ENCODE peak calls at places on chromosome 6, in five cellular contexts. One of them, this sample, is unnamed.

GRCh38 chr6:10747251-10747972 is at the start of gene TMEM14B:
- DNase-seq in PC-3: peak; percentile 98
- DNase-seq in HCT116: peak; percentile 91
- DNase-seq in K562: peak; percentile 99
- DNase-seq in GM12878: peak; percentile 90
- DNase-seq in this sample: peak; percentile 96

GRCh38 chr6:135012764-135013163 is 41.9 kb downstream of the HBS1L start:
- DNase-seq in PC-3: no peak
- DNase-seq in HCT116: no peak
- DNase-seq in K562: no peak
- DNase-seq in GM12878: no peak
- DNase-seq in this sample: no peak

GRCh38 chr6:42423244-42423643 is 28.5 kb downstream of the TRERF1 start:
- DNase-seq in PC-3: no peak
- DNase-seq in HCT116: no peak
- DNase-seq in K562: no peak
- DNase-seq in GM12878: peak; percentile 61
- DNase-seq in this sample: no peak

GRCh38 chr6:10429638-10430427 is 15.0 kb upstream of the TFAP2A start:
- DNase-seq in PC-3: peak; percentile 75
- DNase-seq in HCT116: no peak
- DNase-seq in K562: peak; percentile 63
- DNase-seq in GM12878: peak; percentile 53
- DNase-seq in this sample: peak; percentile 77

GRCh38 chr6:129672883-129673631 is 36.9 kb downstream of the ARHGAP18 start:
- DNase-seq in PC-3: peak; percentile 83
- DNase-seq in HCT116: peak; percentile 80
- DNase-seq in K562: no peak
- DNase-seq in GM12878: peak; percentile 60
- DNase-seq in this sample: peak; percentile 40

GRCh38 chr6:156699017-156699421 is 78.2 kb upstream of the ARID1B start:
- DNase-seq in PC-3: peak; percentile 91
- DNase-seq in HCT116: no peak
- DNase-seq in K562: no peak
- DNase-seq in GM12878: peak; percentile 85
- DNase-seq in this sample: no peak

GRCh38 chr6:4336778-4337442 is 201.5 kb upstream of the ECI2 start:
- DNase-seq in PC-3: no peak
- DNase-seq in HCT116: no peak
- DNase-seq in K562: no peak
- DNase-seq in GM12878: no peak
- DNase-seq in this sample: no peak

GRCh38 chr6:36577298-36577697 is 16.9 kb upstream of the SRSF3 start:
- DNase-seq in PC-3: peak; percentile 90
- DNase-seq in HCT116: peak; percentile 33
- DNase-seq in K562: peak; percentile 61
- DNase-seq in GM12878: no peak
- DNase-seq in this sample: no peak

GRCh38 chr6:135535989-135536414 is 38.5 kb upstream of the AHI1 start:
- DNase-seq in PC-3: peak; percentile 78
- DNase-seq in HCT116: peak; percentile 31
- DNase-seq in K562: peak; percentile 52
- DNase-seq in GM12878: peak; percentile 4
- DNase-seq in this sample: peak; percentile 54

GRCh38 chr6:87590989-87591388 is 1.1 kb downstream of the ORC3 start:
- DNase-seq in PC-3: no peak
- DNase-seq in HCT116: no peak
- DNase-seq in K562: no peak
- DNase-seq in GM12878: no peak
- DNase-seq in this sample: no peak

GRCh38 chr6:137361701-137362100 is 132.5 kb downstream of the OLIG3 start:
- DNase-seq in PC-3: no peak
- DNase-seq in HCT116: no peak
- DNase-seq in K562: no peak
- DNase-seq in GM12878: no peak
- DNase-seq in this sample: no peak

GRCh38 chr6:161107779-161108380 is 116.3 kb downstream of the MAP3K4 start:
- DNase-seq in PC-3: no peak
- DNase-seq in HCT116: no peak
- DNase-seq in K562: no peak
- DNase-seq in GM12878: no peak
- DNase-seq in this sample: no peak

GRCh38 chr6:150081702-150082101 is 12.8 kb upstream of the ULBP3 start:
- DNase-seq in PC-3: no peak
- DNase-seq in HCT116: no peak
- DNase-seq in K562: no peak
- DNase-seq in GM12878: no peak
- DNase-seq in this sample: no peak
- TF ChIP-seq CTCF in PC-3: no peak
- TF ChIP-seq CTCF in HCT116: no peak
- TF ChIP-seq CTCF in K562: no peak
- TF ChIP-seq CTCF in GM12878: no peak
- TF ChIP-seq CTCF in this sample: no peak

GRCh38 chr6:159174263-159174974 is 5.2 kb downstream of the FNDC1 start:
- DNase-seq in PC-3: peak; percentile 68
- DNase-seq in HCT116: peak; percentile 44
- DNase-seq in K562: peak; percentile 81
- DNase-seq in GM12878: peak; percentile 2
- DNase-seq in this sample: peak; percentile 62
- TF ChIP-seq EZH2 in PC-3: no peak
- TF ChIP-seq EZH2 in HCT116: no peak
- TF ChIP-seq EZH2 in K562: no peak
- TF ChIP-seq EZH2 in GM12878: no peak
- TF ChIP-seq EZH2 in this sample: no peak

GRCh38 chr6:47924001-47924400 is 142.2 kb downstream of the OPN5 start:
- DNase-seq in PC-3: no peak
- DNase-seq in HCT116: no peak
- DNase-seq in K562: no peak
- DNase-seq in GM12878: no peak
- DNase-seq in this sample: no peak

GRCh38 chr6:47919875-47920274 is 138.0 kb downstream of the OPN5 start:
- DNase-seq in PC-3: no peak
- DNase-seq in HCT116: no peak
- DNase-seq in K562: no peak
- DNase-seq in GM12878: no peak
- DNase-seq in this sample: no peak

GRCh38 chr6:47917202-47917601 is 135.4 kb downstream of the OPN5 start:
- DNase-seq in PC-3: no peak
- DNase-seq in HCT116: no peak
- DNase-seq in K562: no peak
- DNase-seq in GM12878: no peak
- DNase-seq in this sample: no peak

DNA sequence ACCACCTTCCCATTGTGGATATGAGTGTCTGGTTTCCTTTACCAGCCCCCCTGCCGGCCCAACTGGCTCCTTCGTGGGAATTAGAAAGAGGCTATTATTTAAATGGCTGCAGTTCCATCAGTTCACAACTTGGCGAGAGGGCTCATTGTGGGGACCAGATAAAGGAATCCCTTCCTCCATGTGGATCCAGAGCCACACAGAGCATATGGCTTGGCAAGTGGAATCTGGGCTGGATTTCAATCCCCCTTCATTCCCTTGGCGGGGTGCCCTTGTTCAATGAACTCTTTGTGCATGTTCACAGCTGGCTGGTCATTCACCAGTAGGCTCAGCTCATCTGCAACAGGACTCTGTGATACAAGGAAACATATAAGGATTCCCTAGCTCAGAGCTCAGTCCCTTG is 140.6 kb downstream of the OPN5 start:
- DNase-seq in PC-3: no peak
- DNase-seq in HCT116: no peak
- DNase-seq in K562: no peak
- DNase-seq in GM12878: no peak
- DNase-seq in this sample: no peak
- TF ChIP-seq CTCF in PC-3: no peak
- TF ChIP-seq CTCF in HCT116: no peak
- TF ChIP-seq CTCF in K562: no peak
- TF ChIP-seq CTCF in GM12878: no peak
- TF ChIP-seq CTCF in this sample: no peak

GRCh38 chr6:166687070-166687469 is 60.0 kb upstream of the RPS6KA2 start:
- DNase-seq in PC-3: no peak
- DNase-seq in HCT116: no peak
- DNase-seq in K562: no peak
- DNase-seq in GM12878: no peak
- DNase-seq in this sample: no peak
- TF ChIP-seq EZH2 in PC-3: no peak
- TF ChIP-seq EZH2 in HCT116: no peak
- TF ChIP-seq EZH2 in K562: no peak
- TF ChIP-seq EZH2 in GM12878: no peak
- TF ChIP-seq EZH2 in this sample: no peak

DNA sequence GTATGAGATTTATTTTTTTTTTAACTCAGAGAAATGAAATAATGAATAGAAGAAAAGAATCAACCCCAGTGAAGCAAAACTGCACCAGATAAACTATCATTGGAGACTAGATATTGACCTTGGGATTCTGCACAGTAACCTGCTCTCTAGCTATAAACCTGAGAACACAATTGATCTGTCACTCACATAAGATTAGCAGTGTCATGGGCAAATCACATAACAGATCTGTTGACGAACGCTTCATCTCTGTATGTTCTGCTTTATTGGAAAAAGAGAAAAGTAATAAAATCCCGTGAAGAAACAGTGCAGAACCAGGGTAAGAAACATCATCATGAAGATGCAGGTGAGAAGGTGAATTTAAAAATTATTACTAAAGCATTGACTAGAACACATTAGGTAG is 52.8 kb upstream of the RGS17 start:
- DNase-seq in PC-3: no peak
- DNase-seq in HCT116: no peak
- DNase-seq in K562: no peak
- DNase-seq in GM12878: no peak
- DNase-seq in this sample: no peak
- TF ChIP-seq CTCF in PC-3: no peak
- TF ChIP-seq CTCF in HCT116: no peak
- TF ChIP-seq CTCF in K562: no peak
- TF ChIP-seq CTCF in GM12878: no peak
- TF ChIP-seq CTCF in this sample: no peak

GRCh38 chr6:27544612-27545260 is 71.8 kb upstream of the ZNF184 start:
- DNase-seq in PC-3: no peak
- DNase-seq in HCT116: no peak
- DNase-seq in K562: no peak
- DNase-seq in GM12878: no peak
- DNase-seq in this sample: no peak
- TF ChIP-seq EZH2 in PC-3: no peak
- TF ChIP-seq EZH2 in HCT116: no peak
- TF ChIP-seq EZH2 in K562: no peak
- TF ChIP-seq EZH2 in GM12878: no peak
- TF ChIP-seq EZH2 in this sample: no peak

GRCh38 chr6:17156112-17156921 is 54.5 kb downstream of the STMND1 start:
- DNase-seq in PC-3: peak; percentile 88
- DNase-seq in HCT116: peak; percentile 80
- DNase-seq in K562: peak; percentile 57
- DNase-seq in GM12878: peak; percentile 20
- DNase-seq in this sample: peak; percentile 57
- TF ChIP-seq CTCF in PC-3: peak; percentile 94
- TF ChIP-seq CTCF in HCT116: peak; percentile 92
- TF ChIP-seq CTCF in K562: peak; percentile 55
- TF ChIP-seq CTCF in GM12878: peak; percentile 66
- TF ChIP-seq CTCF in this sample: peak; percentile 76

GRCh38 chr6:150294713-150295112 is 74.1 kb upstream of the IYD start:
- DNase-seq in PC-3: no peak
- DNase-seq in HCT116: no peak
- DNase-seq in K562: no peak
- DNase-seq in GM12878: no peak
- DNase-seq in this sample: no peak
- TF ChIP-seq EZH2 in PC-3: no peak
- TF ChIP-seq EZH2 in HCT116: no peak
- TF ChIP-seq EZH2 in K562: no peak
- TF ChIP-seq EZH2 in GM12878: no peak
- TF ChIP-seq EZH2 in this sample: no peak